ENCODE peak calls at places on chromosomes 12 and 14, in six cellular contexts. One of them, this sample, is unnamed.

GRCh38 chr14:102926104-102926503 is 3.6 kb downstream of the AMN start:
- DNase-seq in breast epithelium: no peak
- DNase-seq in A549: no peak
- DNase-seq in AG09319: no peak
- DNase-seq in IMR-90: no peak
- DNase-seq in lower leg skin: no peak
- DNase-seq in this sample: no peak

GRCh38 chr12:42326466-42327226 is 679 bp downstream of the PPHLN1 start:
- DNase-seq in A549: peak
- DNase-seq in IMR-90: peak
- DNase-seq in lower leg skin: no peak
- DNase-seq in AG09319: no peak
- DNase-seq in breast epithelium: no peak
- DNase-seq in this sample: no peak

GRCh38 chr12:105464426-105464825 is 133.9 kb downstream of the C12orf75 start:
- DNase-seq in IMR-90: no peak
- DNase-seq in AG09319: no peak
- DNase-seq in breast epithelium: no peak
- DNase-seq in lower leg skin: no peak
- DNase-seq in A549: no peak
- DNase-seq in this sample: no peak

GRCh38 chr14:23408307-23408630 is 196 bp upstream of the MYH6 start:
- DNase-seq in A549: no peak
- DNase-seq in breast epithelium: no peak
- DNase-seq in IMR-90: no peak
- DNase-seq in lower leg skin: no peak
- DNase-seq in AG09319: no peak
- DNase-seq in this sample: no peak

GRCh38 chr14:98692832-98693231 is 579.2 kb downstream of the BCL11B start:
- DNase-seq in IMR-90: no peak
- DNase-seq in breast epithelium: no peak
- DNase-seq in AG09319: no peak
- DNase-seq in A549: no peak
- DNase-seq in lower leg skin: no peak
- DNase-seq in this sample: no peak

GRCh38 chr12:54051916-54052744 is 1.5 kb upstream of the HOXC4 start:
- DNase-seq in IMR-90: no peak
- DNase-seq in lower leg skin: no peak
- DNase-seq in breast epithelium: no peak
- DNase-seq in AG09319: no peak
- DNase-seq in A549: no peak
- DNase-seq in this sample: no peak

GRCh38 chr14:69796797-69797500 is at the start of gene SLC10A1:
- DNase-seq in A549: no peak
- DNase-seq in IMR-90: no peak
- DNase-seq in AG09319: no peak
- DNase-seq in breast epithelium: no peak
- DNase-seq in lower leg skin: no peak
- DNase-seq in this sample: no peak

GRCh38 chr14:52776816-52777215 is 14.6 kb downstream of the GNPNAT1 start:
- DNase-seq in A549: no peak
- DNase-seq in AG09319: no peak
- DNase-seq in lower leg skin: no peak
- DNase-seq in IMR-90: no peak
- DNase-seq in breast epithelium: no peak
- DNase-seq in this sample: no peak

GRCh38 chr12:62261876-62262275 is 1.7 kb downstream of the USP15 start:
- DNase-seq in A549: no peak
- DNase-seq in breast epithelium: no peak
- DNase-seq in lower leg skin: no peak
- DNase-seq in IMR-90: no peak
- DNase-seq in AG09319: no peak
- DNase-seq in this sample: no peak

GRCh38 chr12:117243488-117243887 is 53.2 kb upstream of the FBXO21 start:
- DNase-seq in IMR-90: no peak
- DNase-seq in breast epithelium: no peak
- DNase-seq in lower leg skin: no peak
- DNase-seq in AG09319: no peak
- DNase-seq in A549: no peak
- DNase-seq in this sample: no peak

GRCh38 chr14:68619805-68620574 is 172.9 kb downstream of the ZFP36L1 start:
- DNase-seq in A549: peak
- DNase-seq in lower leg skin: no peak
- DNase-seq in AG09319: no peak
- DNase-seq in IMR-90: peak
- DNase-seq in breast epithelium: no peak
- DNase-seq in this sample: no peak

GRCh38 chr12:53844989-53845836 is 93.4 kb upstream of the HOXC13 start:
- DNase-seq in breast epithelium: peak
- DNase-seq in AG09319: no peak
- DNase-seq in IMR-90: peak
- DNase-seq in lower leg skin: peak
- DNase-seq in A549: peak
- DNase-seq in this sample: no peak

GRCh38 chr14:97687944-97688625 is 890.9 kb downstream of the VRK1 start:
- DNase-seq in AG09319: no peak
- DNase-seq in A549: no peak
- DNase-seq in lower leg skin: peak
- DNase-seq in IMR-90: no peak
- DNase-seq in breast epithelium: no peak
- DNase-seq in this sample: no peak

GRCh38 chr14:104680056-104680805 is 9.2 kb upstream of the INF2 start:
- DNase-seq in lower leg skin: no peak
- DNase-seq in A549: peak
- DNase-seq in AG09319: no peak
- DNase-seq in breast epithelium: no peak
- DNase-seq in IMR-90: peak
- DNase-seq in this sample: no peak

GRCh38 chr14:58109761-58110160 is 42.3 kb downstream of the ARMH4 start:
- DNase-seq in breast epithelium: no peak
- DNase-seq in A549: no peak
- DNase-seq in IMR-90: no peak
- DNase-seq in AG09319: no peak
- DNase-seq in lower leg skin: no peak
- DNase-seq in this sample: no peak

GRCh38 chr12:56104815-56105476 is 587 bp downstream of the PA2G4 start:
- DNase-seq in AG09319: no peak
- DNase-seq in A549: peak
- DNase-seq in lower leg skin: no peak
- DNase-seq in breast epithelium: no peak
- DNase-seq in IMR-90: no peak
- DNase-seq in this sample: peak

GRCh38 chr12:48826209-48826855 is 8.0 kb downstream of the CACNB3 start:
- DNase-seq in AG09319: no peak
- DNase-seq in IMR-90: no peak
- DNase-seq in A549: no peak
- DNase-seq in lower leg skin: no peak
- DNase-seq in breast epithelium: no peak
- DNase-seq in this sample: no peak

GRCh38 chr14:33686856-33687255 is 264.0 kb downstream of the EGLN3 start:
- DNase-seq in IMR-90: no peak
- DNase-seq in lower leg skin: no peak
- DNase-seq in breast epithelium: no peak
- DNase-seq in AG09319: no peak
- DNase-seq in A549: no peak
- DNase-seq in this sample: no peak

GRCh38 chr14:85565862-85566296 is 35.9 kb downstream of the FLRT2 start:
- DNase-seq in lower leg skin: no peak
- DNase-seq in A549: no peak
- DNase-seq in breast epithelium: no peak
- DNase-seq in IMR-90: peak
- DNase-seq in AG09319: no peak
- DNase-seq in this sample: no peak

DNA sequence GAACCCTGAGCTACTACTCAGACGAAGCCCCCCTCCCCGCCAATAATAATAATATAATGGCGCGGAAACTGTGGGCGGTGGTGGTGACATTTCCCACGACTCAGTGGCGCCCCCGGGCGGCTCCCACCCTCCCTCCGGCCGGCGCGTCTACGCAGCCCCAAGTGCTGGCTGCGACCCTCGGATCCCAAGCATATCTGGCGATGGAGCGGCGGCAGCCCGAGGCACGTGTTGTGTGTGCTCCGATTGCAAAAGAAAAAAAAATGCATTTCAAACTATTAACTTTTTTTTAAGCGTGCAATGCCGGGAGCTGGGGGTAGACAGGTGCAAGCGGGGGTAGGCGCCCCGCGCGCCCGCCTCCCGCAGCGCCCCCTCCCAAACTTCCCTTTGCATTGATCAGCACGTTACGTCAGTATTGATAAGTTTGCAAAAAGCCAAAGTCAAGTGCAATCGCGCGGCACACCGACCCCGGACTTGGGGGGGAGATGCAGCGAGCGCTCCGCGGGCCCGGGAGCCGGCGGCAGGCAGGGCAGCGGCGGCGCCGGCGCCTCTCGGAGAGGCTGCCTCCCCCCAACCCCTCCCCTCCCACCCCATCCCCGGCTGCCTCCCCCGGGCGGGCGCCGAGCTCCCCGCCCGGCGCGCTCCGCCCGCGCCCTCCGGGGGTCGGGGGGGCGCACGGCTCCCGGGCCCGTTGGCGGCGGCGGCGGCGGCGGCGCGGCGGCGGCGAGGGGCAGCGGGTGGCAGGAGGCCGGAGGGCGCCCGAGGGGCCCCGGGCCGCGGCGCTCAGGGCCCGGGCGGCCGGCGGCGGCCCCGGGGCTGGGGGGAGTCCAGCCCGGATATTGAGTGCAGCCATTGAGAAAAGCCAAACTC is 113.1 kb upstream of the MYL2 start:
- DNase-seq in AG09319: no peak
- DNase-seq in breast epithelium: no peak
- DNase-seq in IMR-90: no peak
- DNase-seq in A549: no peak
- DNase-seq in lower leg skin: no peak
- DNase-seq in this sample: peak
- TF ChIP-seq CTCF in AG09319: no peak
- TF ChIP-seq CTCF in breast epithelium: no peak
- TF ChIP-seq CTCF in IMR-90: no peak
- TF ChIP-seq CTCF in A549: peak
- TF ChIP-seq CTCF in lower leg skin: no peak
- TF ChIP-seq CTCF in this sample: peak

GRCh38 chr12:5773550-5773949 is 171.5 kb downstream of the ANO2 start:
- DNase-seq in A549: no peak
- DNase-seq in lower leg skin: no peak
- DNase-seq in AG09319: no peak
- DNase-seq in IMR-90: no peak
- DNase-seq in breast epithelium: no peak
- DNase-seq in this sample: no peak
- TF ChIP-seq CTCF in A549: no peak
- TF ChIP-seq CTCF in lower leg skin: no peak
- TF ChIP-seq CTCF in AG09319: no peak
- TF ChIP-seq CTCF in IMR-90: no peak
- TF ChIP-seq CTCF in breast epithelium: no peak
- TF ChIP-seq CTCF in this sample: no peak

GRCh38 chr12:2360630-2361170 is 307.9 kb downstream of the CACNA1C start:
- DNase-seq in breast epithelium: no peak
- DNase-seq in AG09319: no peak
- DNase-seq in lower leg skin: no peak
- DNase-seq in IMR-90: no peak
- DNase-seq in A549: no peak
- DNase-seq in this sample: no peak
- TF ChIP-seq CTCF in breast epithelium: no peak
- TF ChIP-seq CTCF in AG09319: no peak
- TF ChIP-seq CTCF in lower leg skin: no peak
- TF ChIP-seq CTCF in IMR-90: peak
- TF ChIP-seq CTCF in A549: no peak
- TF ChIP-seq CTCF in this sample: peak

GRCh38 chr12:123892180-123892559 is 80.5 kb downstream of the CCDC92 start:
- DNase-seq in IMR-90: no peak
- DNase-seq in AG09319: no peak
- DNase-seq in breast epithelium: no peak
- DNase-seq in lower leg skin: no peak
- DNase-seq in A549: no peak
- DNase-seq in this sample: no peak
- TF ChIP-seq CTCF in IMR-90: no peak
- TF ChIP-seq CTCF in AG09319: no peak
- TF ChIP-seq CTCF in breast epithelium: no peak
- TF ChIP-seq CTCF in lower leg skin: no peak
- TF ChIP-seq CTCF in A549: no peak
- TF ChIP-seq CTCF in this sample: no peak

GRCh38 chr12:93895096-93895460 is 217.9 kb downstream of the CRADD start:
- DNase-seq in A549: no peak
- DNase-seq in breast epithelium: no peak
- DNase-seq in AG09319: no peak
- DNase-seq in IMR-90: peak
- DNase-seq in lower leg skin: no peak
- DNase-seq in this sample: no peak
- TF ChIP-seq CTCF in A549: no peak
- TF ChIP-seq CTCF in breast epithelium: no peak
- TF ChIP-seq CTCF in AG09319: peak
- TF ChIP-seq CTCF in IMR-90: no peak
- TF ChIP-seq CTCF in lower leg skin: no peak
- TF ChIP-seq CTCF in this sample: no peak

DNA sequence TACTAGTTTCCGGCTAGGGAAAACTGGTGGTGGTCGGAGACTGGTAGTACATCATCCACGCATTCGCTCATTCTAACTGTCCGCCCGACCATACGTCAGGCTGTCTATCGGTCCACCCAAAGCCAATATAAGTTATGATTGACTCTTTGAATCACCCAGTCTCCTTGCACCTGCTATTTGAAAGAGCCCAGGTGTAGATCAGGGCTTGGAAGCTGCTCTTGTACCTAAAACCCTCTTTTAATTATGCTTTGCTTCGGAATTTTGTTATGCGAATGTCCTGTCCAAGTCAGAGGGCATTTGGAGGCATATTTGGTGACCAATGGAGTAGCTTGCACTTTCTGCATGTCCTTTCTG is 5.7 kb upstream of the NKX2-1 start:
- DNase-seq in AG09319: no peak
- DNase-seq in breast epithelium: no peak
- DNase-seq in IMR-90: no peak
- DNase-seq in lower leg skin: no peak
- DNase-seq in A549: no peak
- DNase-seq in this sample: no peak
- TF ChIP-seq CTCF in AG09319: no peak
- TF ChIP-seq CTCF in breast epithelium: no peak
- TF ChIP-seq CTCF in IMR-90: no peak
- TF ChIP-seq CTCF in lower leg skin: no peak
- TF ChIP-seq CTCF in A549: no peak
- TF ChIP-seq CTCF in this sample: no peak

GRCh38 chr12:76555226-76555767 is 4.3 kb downstream of the OSBPL8 start:
- DNase-seq in AG09319: no peak
- DNase-seq in IMR-90: peak
- DNase-seq in lower leg skin: no peak
- DNase-seq in A549: no peak
- DNase-seq in breast epithelium: no peak
- DNase-seq in this sample: no peak
- TF ChIP-seq CTCF in AG09319: peak
- TF ChIP-seq CTCF in IMR-90: peak
- TF ChIP-seq CTCF in lower leg skin: no peak
- TF ChIP-seq CTCF in A549: no peak
- TF ChIP-seq CTCF in breast epithelium: no peak
- TF ChIP-seq CTCF in this sample: no peak

GRCh38 chr12:106631797-106632196 is 49.0 kb downstream of the RFX4 start:
- DNase-seq in IMR-90: no peak
- DNase-seq in breast epithelium: no peak
- DNase-seq in A549: no peak
- DNase-seq in lower leg skin: no peak
- DNase-seq in AG09319: no peak
- DNase-seq in this sample: no peak
- TF ChIP-seq CTCF in IMR-90: no peak
- TF ChIP-seq CTCF in breast epithelium: no peak
- TF ChIP-seq CTCF in A549: no peak
- TF ChIP-seq CTCF in lower leg skin: no peak
- TF ChIP-seq CTCF in AG09319: no peak
- TF ChIP-seq CTCF in this sample: no peak